ENCODE peak calls at places on chromosomes 1 and 21, in seven cellular contexts. A is kidney, N is SJSA1, Y is stomach, C is endothelial cell of umbilical vein, W is IMR-90, I is GM23248. M is an unnamed sample. For H3K36me3, the result is how much of the 10 kb centered on the place peaks cover.

GRCh38 chr1:39573736-39574624 is 2.6 kb downstream of the PABPC4 start:
- DNase-seq in A (no peak), N (peak), Y (no peak), C (peak), W (peak), I (peak), M (no peak)

GRCh38 chr1:1020000-1020404 is at the start of gene AGRN:
- DNase-seq in A (no peak), N (no peak), Y (no peak), C (no peak), W (no peak), I (peak), M (no peak)

GRCh38 chr21:18354947-18355346 is 48.6 kb downstream of the TMPRSS15 start:
- DNase-seq in A (no peak), N (no peak), Y (no peak), C (no peak), W (no peak), I (no peak), M (no peak)

GRCh38 chr1:76040327-76040868 is 34.1 kb upstream of the ST6GALNAC3 start:
- DNase-seq in A (no peak), N (no peak), Y (peak), C (no peak), W (no peak), I (no peak), M (no peak)

GRCh38 chr1:44689447-44689765 is 14.9 kb downstream of the ARMH1 start:
- DNase-seq in A (no peak), N (no peak), Y (no peak), C (no peak), W (no peak), I (no peak), M (no peak)

GRCh38 chr1:95233321-95233736 is 681 bp upstream of the RWDD3 start:
- DNase-seq in A (peak), N (peak), Y (peak), C (peak), W (peak), I (peak), M (peak)

GRCh38 chr1:21706151-21706835 is 37.1 kb upstream of the RAP1GAP start:
- DNase-seq in A (no peak), N (peak), Y (no peak), C (no peak), W (peak), I (peak), M (no peak)

GRCh38 chr1:94989911-94990463 is 63.1 kb upstream of the CNN3 start:
- DNase-seq in A (no peak), N (no peak), Y (no peak), C (peak), W (no peak), I (no peak), M (no peak)

GRCh38 chr1:84365225-84366221 is 32.8 kb upstream of the DNASE2B start:
- DNase-seq in A (no peak), N (peak), Y (no peak), C (peak), W (peak), I (peak), M (no peak)

GRCh38 chr21:38817371-38818335 is 11.9 kb downstream of the ETS2 start:
- DNase-seq in A (peak), N (no peak), Y (no peak), C (no peak), W (peak), I (peak), M (no peak)

GRCh38 chr1:247415423-247416361 is at the start of gene NLRP3:
- DNase-seq in A (no peak), N (peak), Y (peak), C (peak), W (no peak), I (peak), M (no peak)

GRCh38 chr1:237241038-237241437 is 199.1 kb downstream of the RYR2 start:
- DNase-seq in A (no peak), N (no peak), Y (no peak), C (no peak), W (no peak), I (no peak), M (no peak)

GRCh38 chr1:200891774-200892157 is 2.9 kb upstream of the INAVA start:
- DNase-seq in A (no peak), N (no peak), Y (no peak), C (no peak), W (no peak), I (no peak), M (no peak)

GRCh38 chr1:57357462-57357861 is 66.4 kb downstream of the DAB1 start:
- DNase-seq in A (no peak), N (no peak), Y (no peak), C (no peak), W (no peak), I (no peak), M (no peak)

GRCh38 chr21:43611598-43612369 is 47.5 kb downstream of the HSF2BP start:
- DNase-seq in A (peak), N (peak), Y (peak), C (peak), W (peak), I (peak), M (peak)

GRCh38 chr1:237911911-237912310 is 21.2 kb upstream of the ZP4 start:
- DNase-seq in A (no peak), N (no peak), Y (no peak), C (no peak), W (peak), I (no peak), M (no peak)

GRCh38 chr21:22880573-22880972 is 1882.4 kb downstream of the NCAM2 start:
- DNase-seq in A (no peak), N (no peak), Y (no peak), C (no peak), W (no peak), I (no peak), M (no peak)

GRCh38 chr1:185656663-185657062 is 77.5 kb upstream of the HMCN1 start:
- DNase-seq in A (no peak), N (no peak), Y (no peak), C (no peak), W (no peak), I (no peak), M (no peak)

GRCh38 chr1:53508991-53509663 is 49.9 kb downstream of the DMRTB1 start:
- DNase-seq in A (peak), N (no peak), Y (no peak), C (no peak), W (peak), I (peak), M (no peak)

GRCh38 chr1:47661065-47661464 is 223.2 kb downstream of the FOXD2 start:
- DNase-seq in A (no peak), N (no peak), Y (peak), C (no peak), W (no peak), I (no peak), M (no peak)

DNA sequence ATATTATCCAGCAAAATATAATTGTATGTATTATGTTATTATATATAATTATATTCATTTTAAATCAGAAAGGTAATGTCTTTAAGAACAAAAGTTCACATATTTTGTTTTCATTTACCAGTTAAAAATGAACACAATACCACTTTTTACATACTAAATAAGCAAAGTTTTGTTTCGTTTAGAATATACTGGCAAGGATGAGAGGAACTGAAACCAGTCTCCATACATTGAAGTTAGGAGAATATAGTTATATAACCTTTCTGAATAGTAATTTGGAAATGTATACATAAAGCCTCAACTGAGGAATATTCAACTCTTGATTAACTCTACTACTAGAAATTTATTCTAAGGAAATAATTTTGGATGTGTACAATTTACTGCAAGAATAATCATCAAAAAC is 110.5 kb downstream of the ZNF644 start:
- DNase-seq in A (no peak), N (no peak), Y (no peak), C (no peak), W (no peak), I (no peak), M (no peak)
- H3K36me3 ChIP-seq in A (under half), N (under half), Y (under half), C (under half), W (under half), I (under half), M (under half)

GRCh38 chr1:183632087-183632486 is 3.5 kb downstream of the ARPC5 start:
- DNase-seq in A (no peak), N (no peak), Y (no peak), C (no peak), W (peak), I (peak), M (no peak)
- H3K4me3 ChIP-seq in A (no peak), N (no peak), Y (peak), C (no peak), W (peak), I (peak), M (no peak)

GRCh38 chr1:3351300-3352083 is 103.0 kb upstream of the ARHGEF16 start:
- DNase-seq in A (no peak), N (no peak), Y (no peak), C (no peak), W (no peak), I (no peak), M (no peak)

GRCh38 chr1:3355089-3355488 is 99.4 kb upstream of the ARHGEF16 start:
- DNase-seq in A (no peak), N (no peak), Y (no peak), C (no peak), W (no peak), I (no peak), M (no peak)

GRCh38 chr1:3352084-3352951 is 102.1 kb upstream of the ARHGEF16 start:
- DNase-seq in A (peak), N (no peak), Y (no peak), C (no peak), W (peak), I (peak), M (peak)

GRCh38 chr1:3353901-3354300 is 100.6 kb upstream of the ARHGEF16 start:
- DNase-seq in A (no peak), N (no peak), Y (no peak), C (no peak), W (no peak), I (no peak), M (no peak)

DNA sequence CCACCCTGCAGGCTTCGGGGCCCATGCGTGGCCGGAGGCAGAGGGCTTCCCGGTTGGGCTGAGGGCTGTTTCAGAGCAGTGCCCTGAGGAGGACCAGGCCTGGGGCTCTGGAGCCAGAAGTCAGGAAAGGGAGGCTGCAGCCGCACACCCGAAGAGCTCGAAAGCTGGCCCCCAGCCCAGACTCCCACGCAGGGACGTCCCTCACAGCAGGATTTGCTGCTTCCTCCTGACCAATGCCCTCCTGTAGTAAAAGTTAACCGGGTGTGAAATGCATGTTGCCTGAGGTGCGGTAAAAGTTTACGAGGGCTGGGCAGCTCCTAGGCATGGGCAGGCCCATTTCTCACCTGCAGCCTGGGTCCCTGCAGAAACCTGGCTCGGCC is 101.5 kb upstream of the ARHGEF16 start:
- DNase-seq in A (peak), N (no peak), Y (no peak), C (no peak), W (no peak), I (peak), M (no peak)
- H3K27ac ChIP-seq in A (peak), N (no peak), Y (peak), C (no peak), W (no peak), I (no peak), M (peak)

DNA sequence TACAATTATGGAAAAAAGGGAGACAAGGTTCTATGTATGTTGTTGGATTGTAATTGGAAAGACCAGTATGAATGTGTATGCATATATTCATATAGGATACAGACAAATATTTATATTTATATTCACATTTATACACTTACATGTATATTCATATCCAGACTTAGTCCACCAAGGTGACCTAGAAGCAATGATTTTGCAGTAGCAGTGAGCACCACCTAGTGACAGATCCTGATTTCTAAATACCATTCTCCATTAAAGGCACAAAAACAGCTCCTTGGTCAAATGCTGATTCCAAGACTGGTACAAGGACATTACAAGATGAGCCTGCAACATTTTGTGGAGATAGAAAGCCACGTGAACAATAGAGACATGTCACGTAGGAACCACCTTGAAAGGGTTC is 153.4 kb downstream of the SDCCAG8 start:
- DNase-seq in A (no peak), N (no peak), Y (no peak), C (peak), W (no peak), I (no peak), M (no peak)
- H3K36me3 ChIP-seq in A (under half), N (under half), Y (under half), C (under half), W (under half), I (under half), M (under half)

M was measured in prostate gland.